ENCODE peak calls at places on chromosomes 5 and 9, in seven cellular contexts. E, S, H, Z, D, P and F are unnamed samples.
A peak's percentile ranks its signal among the peaks of the same experiment; 100 is the strongest.

GRCh38 chr5:107593009-107593408 is 77.7 kb downstream of the EFNA5 start:
- DNase-seq in E (no peak), S (no peak), H (no peak), Z (no peak), D (no peak), P (no peak), F (no peak)

GRCh38 chr9:96858018-96858573 is 3.8 kb upstream of the ZNF782 start:
- DNase-seq in E (no peak), S (peak; percentile 54), H (no peak), Z (no peak), D (no peak), P (no peak), F (no peak)

GRCh38 chr5:127988149-127988755 is 95.3 kb upstream of the SLC12A2 start:
- DNase-seq in E (no peak), S (peak; percentile 95), H (no peak), Z (no peak), D (no peak), P (no peak), F (no peak)

GRCh38 chr9:32866292-32866691 is 83.0 kb downstream of the TMEM215 start:
- DNase-seq in E (no peak), S (no peak), H (no peak), Z (no peak), D (no peak), P (no peak), F (no peak)

GRCh38 chr5:167783145-167783817 is 508.2 kb upstream of the WWC1 start:
- DNase-seq in E (no peak), S (no peak), H (no peak), Z (no peak), D (no peak), P (no peak), F (no peak)

GRCh38 chr9:33161011-33161588 is 6.0 kb downstream of the B4GALT1 start:
- DNase-seq in E (peak; percentile 48), S (peak; percentile 97), H (peak; percentile 83), Z (peak; percentile 84), D (no peak), P (peak; percentile 73), F (no peak)

GRCh38 chr5:2677689-2678088 is 73.8 kb downstream of the IRX2 start:
- DNase-seq in E (no peak), S (no peak), H (no peak), Z (no peak), D (no peak), P (no peak), F (no peak)

GRCh38 chr5:107011530-107012115 is 659.1 kb downstream of the EFNA5 start:
- DNase-seq in E (no peak), S (peak; percentile 14), H (no peak), Z (no peak), D (no peak), P (no peak), F (no peak)

GRCh38 chr5:172762214-172763119 is 8.5 kb downstream of the DUSP1 start:
- DNase-seq in E (no peak), S (no peak), H (peak; percentile 78), Z (no peak), D (no peak), P (no peak), F (no peak)

GRCh38 chr5:417765-418559 is 25.0 kb upstream of the EXOC3 start:
- DNase-seq in E (no peak), S (no peak), H (no peak), Z (no peak), D (no peak), P (no peak), F (no peak)

GRCh38 chr5:172591636-172592035 is 49.4 kb upstream of the NEURL1B start:
- DNase-seq in E (no peak), S (no peak), H (no peak), Z (no peak), D (no peak), P (no peak), F (no peak)

GRCh38 chr5:98839469-98840383 is 66.3 kb downstream of the RGMB start:
- DNase-seq in E (no peak), S (no peak), H (peak; percentile 68), Z (no peak), D (no peak), P (no peak), F (peak; percentile 35)

GRCh38 chr9:70120834-70121510 is 77.3 kb downstream of the MAMDC2 start:
- DNase-seq in E (peak; percentile 66), S (peak; percentile 97), H (no peak), Z (peak; percentile 94), D (no peak), P (peak; percentile 37), F (no peak)

GRCh38 chr9:18520395-18520794 is 46.4 kb downstream of the ADAMTSL1 start:
- DNase-seq in E (no peak), S (no peak), H (no peak), Z (no peak), D (no peak), P (no peak), F (no peak)

GRCh38 chr5:163696270-163696887 is 191.0 kb downstream of the MAT2B start:
- DNase-seq in E (no peak), S (peak; percentile 25), H (no peak), Z (no peak), D (no peak), P (peak; percentile 25), F (peak; percentile 20)

GRCh38 chr5:178577376-178577839 is 12.8 kb downstream of the COL23A1 start:
- DNase-seq in E (no peak), S (no peak), H (no peak), Z (peak; percentile 50), D (no peak), P (no peak), F (no peak)

GRCh38 chr5:175694371-175695160 is 36.7 kb downstream of the HRH2 start:
- DNase-seq in E (no peak), S (no peak), H (peak; percentile 74), Z (no peak), D (no peak), P (no peak), F (no peak)

GRCh38 chr9:101417977-101418376 is 17.6 kb downstream of the ALDOB start:
- DNase-seq in E (no peak), S (no peak), H (no peak), Z (no peak), D (no peak), P (no peak), F (no peak)
- H3K4me3 ChIP-seq in E (no peak overlapping the region), S (no peak overlapping the region), H (no peak overlapping the region), Z (no peak overlapping the region), D (no peak overlapping the region), P (no peak overlapping the region), F (no peak overlapping the region)

DNA sequence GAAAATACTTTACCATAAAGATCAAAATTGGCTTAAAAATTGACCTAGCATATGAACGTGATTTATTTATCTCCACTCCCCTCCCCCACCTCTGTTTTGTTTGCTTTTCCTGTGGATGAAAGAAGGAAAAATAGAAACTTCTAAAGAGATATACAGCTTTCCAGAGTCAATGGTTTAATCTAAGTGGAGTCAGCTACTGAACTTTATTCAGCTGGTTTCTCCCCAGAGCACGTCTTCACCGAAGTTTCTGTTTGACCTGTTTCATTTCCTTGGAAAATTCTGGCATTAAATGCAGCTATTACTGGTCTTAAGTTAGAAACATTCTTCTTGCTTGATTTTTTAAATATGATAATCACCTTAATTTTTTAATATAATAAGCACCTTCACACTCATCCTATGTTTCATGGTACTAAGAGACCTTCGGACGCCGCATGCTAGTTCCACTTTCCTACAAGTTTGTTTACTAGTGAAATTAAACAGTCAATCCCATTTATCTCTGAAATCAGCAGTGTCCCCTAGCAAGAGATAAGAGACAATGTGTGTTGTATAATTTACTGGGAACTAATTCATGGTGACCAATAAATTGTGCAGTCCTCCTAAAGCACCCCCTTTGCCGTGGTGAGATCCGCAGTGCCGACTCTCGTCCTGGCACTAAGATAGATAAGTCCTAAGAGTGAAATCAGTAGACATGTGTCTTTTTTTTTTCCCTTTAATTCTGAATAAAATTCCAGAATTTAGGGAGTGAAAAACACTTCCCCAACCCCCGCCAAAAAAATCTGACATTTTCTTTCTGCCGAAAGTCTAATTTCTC is 89.9 kb downstream of the ARL15 start:
- DNase-seq in E (no peak), S (no peak), H (no peak), Z (no peak), D (no peak), P (no peak), F (no peak)
- H3K4me3 ChIP-seq in E (peak overlapping the region; percentile 10), S (no peak overlapping the region), H (no peak overlapping the region), Z (no peak overlapping the region), D (no peak overlapping the region), P (no peak overlapping the region), F (no peak overlapping the region)

GRCh38 chr5:156706631-156707030 is 143.5 kb upstream of the PPP1R2B start:
- DNase-seq in E (no peak), S (no peak), H (no peak), Z (no peak), D (no peak), P (no peak), F (no peak)
- H3K4me3 ChIP-seq in E (no peak overlapping the region), S (no peak overlapping the region), H (no peak overlapping the region), Z (no peak overlapping the region), D (no peak overlapping the region), P (no peak overlapping the region), F (no peak overlapping the region)

DNA sequence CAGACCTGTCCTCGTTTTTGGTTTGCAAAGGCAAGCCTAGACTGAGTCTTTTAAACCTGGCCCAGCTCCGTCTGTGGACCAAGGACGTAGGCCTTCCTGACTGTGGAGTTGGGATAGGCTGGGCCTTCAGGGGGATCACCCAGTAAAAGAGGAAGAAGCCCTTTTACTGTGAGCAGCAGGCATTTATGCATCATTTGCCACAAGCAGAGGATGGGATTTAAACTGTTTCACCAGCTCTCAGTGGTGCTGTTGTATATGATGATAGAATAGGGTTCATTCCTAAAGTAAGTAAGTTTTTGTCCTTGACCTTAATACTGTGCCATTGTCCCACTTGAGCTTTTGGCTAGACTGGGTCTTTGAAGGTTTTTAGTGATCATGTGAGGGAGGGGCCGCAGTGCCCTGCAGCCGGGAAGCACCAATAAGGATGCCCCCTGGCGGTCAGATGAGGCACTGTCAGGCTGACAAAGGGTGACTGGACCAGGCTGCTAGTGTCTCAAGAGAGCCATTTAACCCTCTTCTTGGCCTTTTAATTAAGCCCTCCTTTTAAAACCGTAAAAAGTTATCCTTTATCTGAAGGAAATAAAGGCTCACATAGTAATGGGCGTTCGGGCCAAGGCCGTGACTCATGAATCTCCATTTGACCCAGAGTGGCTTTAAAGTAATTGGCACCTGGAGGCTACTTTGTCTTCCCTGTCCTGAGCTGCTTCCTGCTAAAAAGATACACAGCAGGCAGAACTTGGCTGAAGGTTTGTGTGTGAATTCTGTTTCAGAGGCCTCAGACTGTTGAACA is 74.0 kb downstream of the UBAP1 start:
- DNase-seq in E (peak; percentile 45), S (peak; percentile 56), H (peak; percentile 84), Z (peak; percentile 75), D (peak; percentile 53), P (no peak), F (peak; percentile 35)
- H3K4me3 ChIP-seq in E (no peak overlapping the region), S (no peak overlapping the region), H (no peak overlapping the region), Z (no peak overlapping the region), D (no peak overlapping the region), P (no peak overlapping the region), F (no peak overlapping the region)